ENCODE peak calls at places on chromosome 21, in seven cellular contexts. One of them, this sample, is unnamed. For H3K4me1, the result is how much of the 10 kb centered on the place peaks cover.

GRCh38 chr21:39072468-39072867 is 110.8 kb downstream of the PSMG1 start:
- DNase-seq in PC-3: no peak
- DNase-seq in neural progenitor cell: no peak
- DNase-seq in K562: no peak
- DNase-seq in GM23338: no peak
- DNase-seq in PC-9: no peak
- DNase-seq in fibroblast of lung: no peak
- DNase-seq in this sample: no peak

GRCh38 chr21:45478115-45478801 is 64.0 kb downstream of the SLC19A1 start:
- DNase-seq in GM23338: peak
- DNase-seq in PC-9: no peak
- DNase-seq in fibroblast of lung: peak
- DNase-seq in K562: peak
- DNase-seq in neural progenitor cell: peak
- DNase-seq in PC-3: peak
- DNase-seq in this sample: peak

GRCh38 chr21:41170442-41170841 is 2.5 kb downstream of the BACE2 start:
- DNase-seq in PC-9: no peak
- DNase-seq in fibroblast of lung: peak
- DNase-seq in PC-3: peak
- DNase-seq in neural progenitor cell: peak
- DNase-seq in GM23338: peak
- DNase-seq in K562: peak
- DNase-seq in this sample: peak

GRCh38 chr21:45990049-45990711 is 8.6 kb downstream of the COL6A1 start:
- DNase-seq in PC-3: no peak
- DNase-seq in PC-9: no peak
- DNase-seq in GM23338: no peak
- DNase-seq in neural progenitor cell: no peak
- DNase-seq in K562: no peak
- DNase-seq in fibroblast of lung: no peak
- DNase-seq in this sample: no peak

GRCh38 chr21:42039470-42039901 is 29.3 kb upstream of the ZBTB21 start:
- DNase-seq in PC-9: no peak
- DNase-seq in PC-3: peak
- DNase-seq in K562: no peak
- DNase-seq in GM23338: no peak
- DNase-seq in fibroblast of lung: peak
- DNase-seq in neural progenitor cell: no peak
- DNase-seq in this sample: no peak

GRCh38 chr21:42174173-42174572 is 44.8 kb upstream of the ABCG1 start:
- DNase-seq in fibroblast of lung: no peak
- DNase-seq in PC-3: no peak
- DNase-seq in K562: peak
- DNase-seq in neural progenitor cell: no peak
- DNase-seq in GM23338: no peak
- DNase-seq in PC-9: no peak
- DNase-seq in this sample: peak

GRCh38 chr21:41823166-41823565 is 56.0 kb downstream of the PRDM15 start:
- DNase-seq in neural progenitor cell: no peak
- DNase-seq in PC-3: no peak
- DNase-seq in PC-9: no peak
- DNase-seq in K562: no peak
- DNase-seq in fibroblast of lung: no peak
- DNase-seq in GM23338: no peak
- DNase-seq in this sample: no peak

GRCh38 chr21:17925900-17926299 is 106.7 kb upstream of the C21orf91 start:
- DNase-seq in fibroblast of lung: peak
- DNase-seq in K562: no peak
- DNase-seq in neural progenitor cell: peak
- DNase-seq in GM23338: peak
- DNase-seq in PC-9: no peak
- DNase-seq in PC-3: peak
- DNase-seq in this sample: peak

GRCh38 chr21:15199414-15199813 is 134.6 kb upstream of the NRIP1 start:
- DNase-seq in neural progenitor cell: peak
- DNase-seq in K562: no peak
- DNase-seq in PC-9: no peak
- DNase-seq in GM23338: no peak
- DNase-seq in fibroblast of lung: no peak
- DNase-seq in PC-3: no peak
- DNase-seq in this sample: no peak

GRCh38 chr21:41957991-41958766 is 4.4 kb upstream of the C2CD2 start:
- DNase-seq in PC-3: peak
- DNase-seq in PC-9: peak
- DNase-seq in K562: peak
- DNase-seq in neural progenitor cell: no peak
- DNase-seq in fibroblast of lung: peak
- DNase-seq in GM23338: peak
- DNase-seq in this sample: peak

GRCh38 chr21:41616063-41616591 is 108.2 kb upstream of the TMPRSS2 start:
- DNase-seq in PC-9: no peak
- DNase-seq in GM23338: no peak
- DNase-seq in K562: no peak
- DNase-seq in neural progenitor cell: no peak
- DNase-seq in fibroblast of lung: peak
- DNase-seq in PC-3: peak
- DNase-seq in this sample: no peak

GRCh38 chr21:45372732-45373355 is 32.1 kb upstream of the COL18A1 start:
- DNase-seq in GM23338: no peak
- DNase-seq in neural progenitor cell: no peak
- DNase-seq in fibroblast of lung: peak
- DNase-seq in PC-3: peak
- DNase-seq in K562: no peak
- DNase-seq in PC-9: no peak
- DNase-seq in this sample: no peak

GRCh38 chr21:32590130-32590529 is 4.8 kb upstream of the TCP10L start:
- DNase-seq in fibroblast of lung: no peak
- DNase-seq in PC-3: no peak
- DNase-seq in K562: no peak
- DNase-seq in PC-9: no peak
- DNase-seq in neural progenitor cell: no peak
- DNase-seq in GM23338: no peak
- DNase-seq in this sample: no peak

GRCh38 chr21:32592929-32593502 is 7.7 kb upstream of the TCP10L start:
- DNase-seq in PC-3: no peak
- DNase-seq in fibroblast of lung: no peak
- DNase-seq in GM23338: no peak
- DNase-seq in PC-9: no peak
- DNase-seq in neural progenitor cell: no peak
- DNase-seq in K562: no peak
- DNase-seq in this sample: no peak

GRCh38 chr21:32595431-32595830 is 10.1 kb upstream of the TCP10L start:
- DNase-seq in fibroblast of lung: no peak
- DNase-seq in GM23338: no peak
- DNase-seq in K562: no peak
- DNase-seq in PC-9: no peak
- DNase-seq in PC-3: no peak
- DNase-seq in neural progenitor cell: no peak
- DNase-seq in this sample: no peak

GRCh38 chr21:32597205-32597604 is 11.9 kb upstream of the TCP10L start:
- DNase-seq in PC-3: peak
- DNase-seq in GM23338: no peak
- DNase-seq in PC-9: peak
- DNase-seq in K562: no peak
- DNase-seq in neural progenitor cell: no peak
- DNase-seq in fibroblast of lung: peak
- DNase-seq in this sample: peak

DNA sequence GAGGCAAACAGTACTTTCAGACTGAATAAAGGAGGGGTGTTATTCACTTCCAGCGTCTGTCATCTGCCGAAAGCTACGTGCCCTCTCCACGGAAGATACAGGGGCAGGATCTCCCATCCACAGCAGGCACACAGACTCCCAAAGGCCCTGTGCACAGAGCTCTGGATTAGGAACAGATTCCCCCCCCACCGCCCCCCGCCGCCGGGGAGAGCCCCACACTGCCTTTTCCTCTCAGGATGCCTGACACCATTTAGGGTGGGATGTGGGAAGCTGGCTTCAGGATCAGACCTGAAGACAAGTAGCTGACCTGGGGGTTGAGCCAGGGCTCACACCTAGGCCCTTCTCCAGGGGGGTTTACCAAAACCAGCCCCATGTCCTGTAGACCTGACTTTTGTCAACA is 8.4 kb upstream of the TCP10L start:
- DNase-seq in PC-9: no peak
- DNase-seq in K562: no peak
- DNase-seq in GM23338: no peak
- DNase-seq in fibroblast of lung: no peak
- DNase-seq in PC-3: no peak
- DNase-seq in neural progenitor cell: no peak
- DNase-seq in this sample: no peak
- TF ChIP-seq EZH2 in PC-9: no peak
- TF ChIP-seq EZH2 in K562: no peak
- TF ChIP-seq EZH2 in GM23338: no peak
- TF ChIP-seq EZH2 in fibroblast of lung: no peak
- TF ChIP-seq EZH2 in PC-3: no peak
- TF ChIP-seq EZH2 in neural progenitor cell: no peak
- TF ChIP-seq EZH2 in this sample: no peak

DNA sequence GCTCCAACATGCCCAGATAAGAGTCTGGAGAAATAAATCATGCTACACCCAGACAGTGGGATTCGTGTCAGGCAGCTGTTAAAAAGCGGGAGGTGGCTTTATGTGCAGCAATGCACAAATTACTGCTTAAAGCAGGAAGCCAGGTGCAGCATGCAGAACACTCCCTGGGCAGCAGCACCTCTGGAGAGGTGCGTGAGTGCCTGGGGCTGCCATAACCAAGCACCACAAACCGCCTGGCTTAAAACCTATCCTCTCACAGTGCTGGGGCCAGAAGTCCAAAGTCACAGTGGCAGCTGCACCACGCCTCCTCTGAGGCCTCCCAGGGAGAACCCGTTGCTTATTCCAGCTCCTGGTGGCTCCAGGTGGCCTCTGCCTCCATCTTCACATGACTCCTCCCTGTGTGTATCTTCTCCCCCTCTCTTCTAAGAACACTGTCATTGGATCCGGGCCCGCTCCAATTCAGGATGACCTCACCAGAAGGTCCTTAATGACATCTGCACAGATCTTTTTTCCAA is 115.6 kb downstream of the SIK1 start:
- DNase-seq in GM23338: no peak
- DNase-seq in fibroblast of lung: no peak
- DNase-seq in K562: no peak
- DNase-seq in PC-3: no peak
- DNase-seq in neural progenitor cell: no peak
- DNase-seq in PC-9: no peak
- DNase-seq in this sample: no peak
- H3K4me1 ChIP-seq in GM23338: under half
- H3K4me1 ChIP-seq in fibroblast of lung: under half
- H3K4me1 ChIP-seq in K562: under half
- H3K4me1 ChIP-seq in PC-3: under half
- H3K4me1 ChIP-seq in neural progenitor cell: under half
- H3K4me1 ChIP-seq in PC-9: under half
- H3K4me1 ChIP-seq in this sample: under half

DNA sequence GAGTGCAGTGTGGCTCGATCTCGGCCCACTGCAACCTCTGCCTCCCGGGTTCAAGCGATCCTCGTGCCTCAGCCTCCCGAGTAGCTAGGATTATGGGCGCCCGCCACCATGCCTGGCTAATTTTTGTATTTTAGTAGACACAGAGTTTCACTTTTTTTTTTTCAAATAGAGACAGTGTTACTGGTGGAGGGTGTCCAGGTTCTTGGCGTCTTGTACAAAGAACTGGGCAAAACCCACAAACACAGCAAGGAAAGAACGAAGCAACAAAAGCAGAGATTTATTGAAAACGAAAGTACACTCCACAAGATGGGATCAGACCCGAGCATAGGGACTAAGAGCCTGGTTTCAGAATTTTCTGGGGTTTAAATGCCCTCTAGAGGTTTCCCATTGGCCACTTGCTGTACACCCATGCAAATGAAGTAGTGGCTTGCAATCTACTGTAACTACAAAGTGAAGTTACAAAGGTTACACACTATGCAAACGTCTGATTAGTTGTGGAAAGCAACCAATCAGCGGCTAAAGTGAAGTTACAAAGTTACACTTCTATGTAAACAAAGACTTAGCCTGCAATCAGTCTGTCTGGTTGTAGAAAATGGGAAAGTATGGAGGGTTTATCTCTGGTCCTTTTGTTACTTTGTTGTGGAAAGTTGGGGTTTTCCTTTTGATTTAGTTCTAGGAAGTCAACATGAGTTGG is 199.1 kb downstream of the DYRK1A start:
- DNase-seq in K562: no peak
- DNase-seq in neural progenitor cell: no peak
- DNase-seq in PC-9: no peak
- DNase-seq in GM23338: no peak
- DNase-seq in PC-3: no peak
- DNase-seq in fibroblast of lung: peak
- DNase-seq in this sample: peak
- TF ChIP-seq CTCF in K562: peak
- TF ChIP-seq CTCF in neural progenitor cell: no peak
- TF ChIP-seq CTCF in PC-9: no peak
- TF ChIP-seq CTCF in GM23338: no peak
- TF ChIP-seq CTCF in PC-3: no peak
- TF ChIP-seq CTCF in fibroblast of lung: no peak
- TF ChIP-seq CTCF in this sample: peak

DNA sequence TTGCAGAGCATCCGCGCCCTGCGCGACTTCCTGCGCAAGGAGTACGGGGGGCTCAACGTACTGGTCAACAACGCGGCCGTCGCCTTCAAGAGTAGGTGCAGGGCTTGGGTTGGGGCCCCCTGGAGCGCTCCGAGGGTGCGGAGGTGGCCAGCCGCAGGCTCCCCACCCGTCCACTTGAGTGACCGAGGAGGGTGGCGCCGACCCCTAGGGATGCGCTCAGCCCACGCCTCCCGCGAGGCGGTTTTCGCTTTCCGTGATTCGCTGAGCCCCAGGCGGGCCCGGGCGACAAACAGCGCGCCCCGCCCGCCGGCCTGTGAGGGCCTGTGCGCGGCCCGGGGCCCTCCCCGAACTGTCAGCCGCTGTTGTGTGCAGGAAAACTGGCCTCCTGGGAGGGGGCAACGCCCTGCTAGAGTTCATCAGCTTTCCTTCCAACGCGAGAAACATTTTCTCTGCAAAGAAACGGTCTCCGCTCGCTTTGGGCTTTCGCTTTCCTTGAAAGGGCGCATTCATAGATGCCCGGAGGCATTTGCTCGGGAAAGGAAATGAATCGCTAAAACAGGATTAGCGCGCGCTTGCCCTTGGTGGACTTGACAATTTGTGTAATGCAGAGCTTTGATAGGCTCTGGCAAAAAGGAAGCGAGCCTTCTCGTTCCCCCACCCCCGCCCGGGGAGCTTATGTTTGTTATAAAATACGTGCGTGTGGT is 664 bp downstream of the CBR3 start:
- DNase-seq in GM23338: peak
- DNase-seq in neural progenitor cell: peak
- DNase-seq in PC-9: peak
- DNase-seq in K562: peak
- DNase-seq in fibroblast of lung: peak
- DNase-seq in PC-3: peak
- DNase-seq in this sample: peak
- TF ChIP-seq EZH2 in GM23338: peak
- TF ChIP-seq EZH2 in neural progenitor cell: peak
- TF ChIP-seq EZH2 in PC-9: no peak
- TF ChIP-seq EZH2 in K562: no peak
- TF ChIP-seq EZH2 in fibroblast of lung: no peak
- TF ChIP-seq EZH2 in PC-3: no peak
- TF ChIP-seq EZH2 in this sample: no peak

GRCh38 chr21:43274022-43274945 is 105.5 kb downstream of the CRYAA start:
- DNase-seq in PC-9: no peak
- DNase-seq in PC-3: no peak
- DNase-seq in GM23338: no peak
- DNase-seq in K562: no peak
- DNase-seq in fibroblast of lung: no peak
- DNase-seq in neural progenitor cell: no peak
- DNase-seq in this sample: no peak
- H3K4me1 ChIP-seq in PC-9: under half
- H3K4me1 ChIP-seq in PC-3: under half
- H3K4me1 ChIP-seq in GM23338: under half
- H3K4me1 ChIP-seq in K562: under half
- H3K4me1 ChIP-seq in fibroblast of lung: under half
- H3K4me1 ChIP-seq in neural progenitor cell: under half
- H3K4me1 ChIP-seq in this sample: under half